ENCODE peak calls at places on chromosomes 13 and 19, in ten cellular contexts. P, Q, D, W, H, I, B, L, C and Y are unnamed samples.

GRCh38 chr19:33621811-33622504 is at the start of gene CHST8:
- DNase-seq in B (no peak), P (no peak), D (no peak), Q (no peak), H (no peak), W (no peak), C (peak; percentile 18), I (no peak), L (no peak), Y (peak; percentile 38)

GRCh38 chr13:69565334-69565733 is 542.3 kb upstream of the ATXN8OS start:
- DNase-seq in C (peak; percentile 12), I (peak; percentile 4), Q (no peak), W (no peak), B (peak; percentile 55), L (no peak), D (no peak), H (no peak), P (peak; percentile 24), Y (peak; percentile 17)

GRCh38 chr19:46350029-46350757 is 3.3 kb downstream of the PPP5C start:
- DNase-seq in L (no peak), W (no peak), H (no peak), I (no peak), D (no peak), Q (no peak), B (no peak), P (no peak), C (peak; percentile 53), Y (no peak)

GRCh38 chr13:98664047-98664446 is 87.1 kb upstream of the STK24 start:
- DNase-seq in C (no peak), D (no peak), I (no peak), P (no peak), W (no peak), B (peak; percentile 77), L (peak; percentile 29), H (no peak), Q (no peak), Y (no peak)

GRCh38 chr19:46812898-46813569 is 24.6 kb upstream of the SLC1A5 start:
- DNase-seq in P (no peak), L (no peak), B (no peak), D (no peak), H (no peak), W (no peak), I (no peak), Q (no peak), C (no peak), Y (no peak)

GRCh38 chr13:111183959-111184684 is 69.0 kb downstream of the ARHGEF7 start:
- DNase-seq in B (no peak), H (no peak), C (no peak), Q (no peak), W (no peak), D (no peak), I (no peak), P (no peak), L (no peak), Y (no peak)

GRCh38 chr19:38057954-38058690 is 151.1 kb downstream of the SIPA1L3 start:
- DNase-seq in P (peak; percentile 94), H (no peak), Q (no peak), L (peak; percentile 60), D (peak; percentile 97), W (no peak), B (peak; percentile 59), I (no peak), C (peak; percentile 64), Y (peak; percentile 97)

GRCh38 chr19:46786236-46787039 is 2.0 kb downstream of the SLC1A5 start:
- DNase-seq in B (peak; percentile 66), Q (peak; percentile 78), L (no peak), H (peak; percentile 34), P (peak; percentile 59), D (peak; percentile 64), W (peak; percentile 66), C (peak; percentile 79), I (peak; percentile 78), Y (peak; percentile 71)

GRCh38 chr19:41332000-41332399 is 21.7 kb downstream of the TGFB1 start:
- DNase-seq in D (no peak), H (no peak), Q (no peak), W (no peak), P (no peak), B (no peak), C (no peak), I (no peak), L (no peak), Y (no peak)

GRCh38 chr13:48094404-48094780 is 512 bp downstream of the MED4 start:
- DNase-seq in L (no peak), W (no peak), B (no peak), C (no peak), Q (no peak), P (no peak), D (no peak), H (no peak), I (no peak), Y (no peak)

GRCh38 chr13:109568273-109568900 is 218.0 kb downstream of the IRS2 start:
- DNase-seq in W (no peak), D (no peak), I (no peak), H (no peak), Q (no peak), L (no peak), B (no peak), P (no peak), C (no peak), Y (no peak)

GRCh38 chr19:48152552-48152951 is 17.6 kb downstream of the LIG1 start:
- DNase-seq in Q (peak; percentile 43), C (peak; percentile 64), L (no peak), P (peak; percentile 54), B (peak; percentile 67), I (peak; percentile 29), W (peak; percentile 33), H (peak; percentile 8), D (peak; percentile 9), Y (peak; percentile 14)

GRCh38 chr13:28679628-28680027 is 20.7 kb downstream of the POMP start:
- DNase-seq in D (no peak), Q (no peak), W (no peak), H (no peak), L (no peak), C (no peak), B (peak; percentile 35), P (peak; percentile 12), I (no peak), Y (no peak)

GRCh38 chr13:26589754-26590153 is 32.3 kb downstream of the WASF3 start:
- DNase-seq in Q (no peak), B (no peak), L (no peak), I (no peak), W (no peak), C (no peak), P (no peak), H (no peak), D (no peak), Y (no peak)

GRCh38 chr13:37134411-37135041 is 29.1 kb upstream of the CSNK1A1L start:
- DNase-seq in L (no peak), W (peak; percentile 79), D (no peak), Q (no peak), B (no peak), I (peak; percentile 10), P (no peak), H (no peak), C (no peak), Y (no peak)

GRCh38 chr19:17488593-17489391 is 18.5 kb downstream of the SLC27A1 start:
- DNase-seq in Q (peak; percentile 70), W (no peak), B (peak; percentile 92), H (peak; percentile 47), D (no peak), L (no peak), P (no peak), C (peak; percentile 93), I (no peak), Y (peak; percentile 56)

GRCh38 chr13:105008606-105009005 is 1526.9 kb downstream of the EFNB2 start:
- DNase-seq in P (no peak), C (no peak), I (no peak), H (no peak), L (no peak), Q (no peak), D (no peak), B (no peak), W (no peak), Y (no peak)

GRCh38 chr13:97133955-97134354 is 88.2 kb upstream of the MBNL2 start:
- DNase-seq in L (no peak), B (peak; percentile 84), D (peak; percentile 89), P (no peak), W (no peak), I (no peak), C (no peak), H (no peak), Q (no peak), Y (peak; percentile 85)

GRCh38 chr19:1840541-1841115 is 7.7 kb downstream of the REXO1 start:
- DNase-seq in C (no peak), B (no peak), Q (no peak), L (no peak), D (no peak), I (no peak), P (no peak), H (no peak), W (no peak), Y (no peak)

GRCh38 chr19:46962030-46962570 is 57.5 kb upstream of the NPAS1 start:
- DNase-seq in D (no peak), H (no peak), L (no peak), B (no peak), Q (no peak), I (no peak), C (no peak), P (no peak), W (no peak), Y (no peak)